ENCODE peak calls at places on chromosome 2, in six cellular contexts. E is MCF 10A, Y is Peyer's patch, T is K562, V is RWPE1, X is fibroblast of the aortic adventitia. R is an unnamed sample.

GRCh38 chr2:226306969-226307368 is 492.7 kb downstream of the IRS1 start:
- DNase-seq in E (no peak), Y (no peak), T (no peak), V (no peak), X (no peak), R (no peak)

GRCh38 chr2:69013123-69013836 is at the start of gene ANTXR1:
- DNase-seq in E (peak), Y (no peak), T (peak), V (peak), X (peak), R (no peak)

GRCh38 chr2:144275340-144275739 is 244.6 kb downstream of the ZEB2 start:
- DNase-seq in E (no peak), Y (no peak), T (no peak), V (no peak), X (no peak), R (no peak)

GRCh38 chr2:70087703-70088507 is 628 bp downstream of the PCBP1 start:
- DNase-seq in E (peak), Y (peak), T (peak), V (no peak), X (peak), R (no peak)

GRCh38 chr2:232321156-232321816 is 57.3 kb upstream of the ALPP start:
- DNase-seq in E (no peak), Y (peak), T (peak), V (no peak), X (no peak), R (no peak)

GRCh38 chr2:98911376-98912154 is 24.5 kb downstream of the CRACDL start:
- DNase-seq in E (peak), Y (no peak), T (no peak), V (peak), X (no peak), R (no peak)

GRCh38 chr2:96218508-96219131 is 10.0 kb upstream of the STARD7 start:
- DNase-seq in E (no peak), Y (no peak), T (no peak), V (no peak), X (no peak), R (no peak)

GRCh38 chr2:164622338-164623106 is 1.2 kb upstream of the GRB14 start:
- DNase-seq in E (no peak), Y (no peak), T (no peak), V (no peak), X (no peak), R (no peak)

GRCh38 chr2:95323347-95324155 is 26.4 kb downstream of the KCNIP3 start:
- DNase-seq in E (peak), Y (no peak), T (peak), V (peak), X (no peak), R (no peak)

GRCh38 chr2:96374211-96374951 is 38.8 kb downstream of the NCAPH start:
- DNase-seq in E (peak), Y (no peak), T (peak), V (peak), X (peak), R (peak)

GRCh38 chr2:226579519-226579918 is 220.1 kb downstream of the IRS1 start:
- DNase-seq in E (peak), Y (no peak), T (no peak), V (no peak), X (no peak), R (no peak)

GRCh38 chr2:174003635-174004310 is 38.6 kb upstream of the SP3 start:
- DNase-seq in E (no peak), Y (no peak), T (peak), V (no peak), X (no peak), R (no peak)

GRCh38 chr2:76953733-76954347 is 568.3 kb downstream of the LRRTM4 start:
- DNase-seq in E (peak), Y (no peak), T (peak), V (peak), X (no peak), R (peak)

GRCh38 chr2:44833123-44834069 is 108.1 kb upstream of the SIX3 start:
- DNase-seq in E (peak), Y (no peak), T (no peak), V (peak), X (no peak), R (no peak)

GRCh38 chr2:38454081-38454480 is 77.0 kb upstream of the ATL2 start:
- DNase-seq in E (no peak), Y (no peak), T (no peak), V (peak), X (no peak), R (no peak)

GRCh38 chr2:234558642-234559041 is 61.8 kb upstream of the ARL4C start:
- DNase-seq in E (no peak), Y (no peak), T (no peak), V (no peak), X (peak), R (no peak)

GRCh38 chr2:228015741-228016140 is 144.3 kb downstream of the DAW1 start:
- DNase-seq in E (no peak), Y (no peak), T (no peak), V (no peak), X (no peak), R (no peak)

GRCh38 chr2:96775160-96775559 is 14.5 kb downstream of the CNNM4 start:
- DNase-seq in E (no peak), Y (no peak), T (no peak), V (no peak), X (no peak), R (no peak)

GRCh38 chr2:69222984-69223658 is 163.9 kb downstream of the GFPT1 start:
- DNase-seq in E (no peak), Y (no peak), T (no peak), V (no peak), X (peak), R (no peak)

GRCh38 chr2:39512434-39512935 is 75.4 kb upstream of the MAP4K3 start:
- DNase-seq in E (no peak), Y (no peak), T (peak), V (no peak), X (no peak), R (no peak)

GRCh38 chr2:27809761-27810241 is 38.3 kb downstream of the MRPL33 start:
- DNase-seq in E (peak), Y (no peak), T (no peak), V (peak), X (peak), R (no peak)

GRCh38 chr2:26772064-26773001 is 8.2 kb downstream of the SLC35F6 start:
- DNase-seq in E (peak), Y (peak), T (peak), V (no peak), X (peak), R (peak)

GRCh38 chr2:46371858-46372257 is 74.7 kb downstream of the EPAS1 start:
- DNase-seq in E (no peak), Y (no peak), T (no peak), V (no peak), X (no peak), R (no peak)

GRCh38 chr2:162280654-162281053 is 37.4 kb upstream of the FAP start:
- DNase-seq in E (no peak), Y (no peak), T (no peak), V (no peak), X (no peak), R (no peak)

GRCh38 chr2:238139141-238139840 is 823 bp downstream of the KLHL30 start:
- DNase-seq in E (no peak), Y (peak), T (peak), V (no peak), X (no peak), R (no peak)
- TF ChIP-seq CTCF in E (peak), Y (peak), T (peak), V (peak), X (peak), R (peak)

DNA sequence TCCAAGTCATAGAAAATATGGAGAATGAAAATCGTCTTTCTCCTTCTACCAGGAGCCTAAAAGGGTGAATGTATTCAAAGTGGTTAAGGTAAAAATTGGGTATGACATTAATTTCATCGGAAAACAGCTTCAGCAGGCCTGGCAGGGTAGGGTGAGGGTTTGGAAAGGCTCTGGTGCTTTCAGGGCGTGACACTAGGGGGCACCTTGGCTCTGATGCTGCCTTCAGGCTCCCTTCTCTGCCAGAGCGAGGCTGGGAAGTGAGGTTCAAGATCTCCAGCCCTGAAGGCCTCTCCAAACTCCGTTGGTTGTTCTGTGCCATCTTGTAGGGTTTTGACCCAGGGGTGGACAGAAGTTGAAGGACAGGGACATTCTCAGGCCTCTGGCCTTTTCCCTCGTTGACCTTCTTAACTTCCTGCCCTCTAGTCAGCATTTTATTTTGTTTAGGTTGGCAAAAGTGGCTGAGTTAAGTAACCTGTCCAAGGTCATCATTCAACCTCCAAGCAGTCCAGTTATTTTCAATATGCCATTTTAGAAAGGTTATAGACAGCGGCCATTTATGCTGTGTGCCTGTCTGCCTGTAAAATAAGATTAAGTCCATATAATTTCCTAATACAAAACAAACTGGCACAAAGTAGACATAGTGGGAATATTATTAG is 40.3 kb downstream of the EML6 start:
- DNase-seq in E (peak), Y (no peak), T (peak), V (no peak), X (no peak), R (no peak)
- TF ChIP-seq CTCF in E (peak), Y (peak), T (peak), V (no peak), X (no peak), R (no peak)

DNA sequence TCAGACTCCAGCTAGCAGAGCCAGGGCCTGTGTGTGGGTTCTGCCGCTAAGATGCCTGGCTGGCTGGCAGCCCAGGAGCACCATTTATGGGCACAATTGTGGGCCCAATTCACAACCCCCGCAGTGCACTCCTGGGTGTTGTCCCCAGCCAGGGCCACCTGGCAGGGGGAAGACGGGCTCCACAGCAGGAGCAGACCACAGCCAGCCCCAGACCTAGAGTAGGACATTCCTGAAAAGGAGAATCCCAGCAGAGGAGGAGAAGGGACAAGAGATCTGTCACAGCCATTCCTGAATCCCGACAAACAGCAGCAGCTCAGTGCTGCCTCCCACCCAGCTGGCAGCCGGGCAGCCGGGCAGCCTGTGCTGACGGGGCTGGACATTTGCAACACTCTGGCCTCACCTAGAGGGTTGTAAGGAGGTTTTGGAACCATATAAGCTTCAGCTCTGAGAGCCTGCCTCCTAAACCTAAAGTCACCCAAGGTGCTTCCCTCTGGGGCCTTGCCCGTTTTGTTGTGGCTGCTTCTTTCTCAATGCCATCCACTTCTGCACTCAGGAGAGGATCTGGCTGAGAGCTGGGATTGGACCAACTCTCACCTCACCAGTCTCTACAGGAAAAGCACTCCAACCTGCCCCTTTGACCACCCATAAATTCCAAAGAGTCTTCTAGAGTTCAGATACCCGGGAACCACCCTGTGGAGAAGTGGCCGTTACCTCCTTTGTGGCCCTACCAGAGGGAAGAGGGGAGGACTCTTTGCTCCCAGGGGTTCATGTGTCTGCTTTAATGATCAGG is 4.1 kb upstream of the TMEM177 start:
- DNase-seq in E (no peak), Y (no peak), T (no peak), V (no peak), X (no peak), R (no peak)
- TF ChIP-seq CTCF in E (no peak), Y (no peak), T (no peak), V (no peak), X (no peak), R (no peak)

GRCh38 chr2:122519366-122519765 is 763.9 kb downstream of the TSN start:
- DNase-seq in E (peak), Y (no peak), T (peak), V (no peak), X (no peak), R (no peak)
- TF ChIP-seq CTCF in E (peak), Y (no peak), T (no peak), V (no peak), X (peak), R (peak)

DNA sequence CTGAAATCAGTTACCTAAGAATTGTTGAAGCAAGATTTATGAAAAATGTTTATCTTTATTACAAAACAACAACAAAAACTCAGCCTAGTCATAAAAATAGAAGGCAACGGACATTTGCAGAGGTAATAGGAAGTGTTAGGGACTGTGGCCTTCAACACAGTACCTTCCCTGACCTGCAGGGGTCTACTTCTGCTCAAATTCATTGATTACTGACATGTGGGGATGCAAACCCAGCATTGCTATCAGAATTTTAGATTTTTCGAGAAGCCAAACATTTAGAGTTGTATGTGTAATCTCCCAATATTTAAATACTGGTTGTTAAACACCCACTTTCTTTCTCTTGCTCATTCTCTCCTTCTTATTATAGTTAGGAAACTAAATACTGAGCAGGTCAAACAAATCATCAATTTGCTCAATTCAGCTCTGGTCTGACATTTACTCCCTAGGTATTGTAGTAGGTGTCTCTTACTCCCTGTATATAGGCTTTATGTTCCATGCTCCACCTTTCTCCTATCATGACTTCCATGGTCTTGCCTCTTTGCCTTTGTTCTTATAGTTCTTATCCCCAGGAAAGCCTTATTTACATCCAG is 198.5 kb downstream of the UBE2E3 start:
- DNase-seq in E (peak), Y (peak), T (peak), V (peak), X (no peak), R (no peak)
- TF ChIP-seq CTCF in E (peak), Y (peak), T (peak), V (peak), X (peak), R (peak)

R was measured in LNCaP clone FGC.